ENCODE peak calls at places on chromosomes 12 and 14, in six cellular contexts. L is neural progenitor cell; K is psoas muscle; D is GM23338; S is CD8-positive, alpha-beta memory T cell; X is thoracic aorta. I is an unnamed sample.

GRCh38 chr12:109459247-109459646 is 17.9 kb downstream of the KCTD10 start:
- DNase-seq in D (no peak), X (no peak), L (no peak), K (no peak), S (no peak), I (no peak)

GRCh38 chr14:39268393-39268792 is 34.7 kb downstream of the MIA2 start:
- DNase-seq in K (no peak), D (no peak), S (no peak), X (no peak), L (peak; percentile 8), I (no peak)

GRCh38 chr12:105334001-105334400 is 3.5 kb downstream of the C12orf75 start:
- DNase-seq in K (no peak), L (no peak), X (no peak), D (no peak), S (no peak), I (no peak)

GRCh38 chr12:131101703-131102492 is 148.2 kb downstream of the ADGRD1 start:
- DNase-seq in X (no peak), D (no peak), L (no peak), K (no peak), S (no peak), I (peak; percentile 10)

GRCh38 chr12:25054783-25055144 is 105.9 kb upstream of the BCAT1 start:
- DNase-seq in L (no peak), X (no peak), D (no peak), S (peak; percentile 41), K (no peak), I (no peak)

GRCh38 chr14:73058923-73059311 is 583 bp downstream of the RBM25 start:
- DNase-seq in L (peak; percentile 48), X (peak; percentile 8), S (no peak), D (peak; percentile 62), K (no peak), I (no peak)

GRCh38 chr14:90522585-90523191 is 125.9 kb downstream of the CALM1 start:
- DNase-seq in S (no peak), L (peak; percentile 61), K (peak; percentile 74), D (no peak), X (no peak), I (no peak)

GRCh38 chr12:39205969-39206368 is 237.0 kb downstream of the KIF21A start:
- DNase-seq in L (no peak), X (no peak), K (no peak), S (no peak), D (no peak), I (no peak)

GRCh38 chr12:51695241-51696010 is 104.4 kb downstream of the SCN8A start:
- DNase-seq in X (no peak), D (peak; percentile 8), L (no peak), S (no peak), K (no peak), I (no peak)

GRCh38 chr12:95601626-95602025 is 50.4 kb upstream of the USP44 start:
- DNase-seq in X (no peak), L (no peak), S (no peak), D (no peak), K (no peak), I (no peak)

GRCh38 chr12:111024205-111024794 is 103.9 kb upstream of the MYL2 start:
- DNase-seq in X (no peak), D (peak; percentile 88), K (peak; percentile 67), S (peak; percentile 12), L (peak; percentile 87), I (no peak)

GRCh38 chr12:19058235-19059021 is 71.1 kb upstream of the PLEKHA5 start:
- DNase-seq in L (no peak), D (no peak), X (no peak), S (no peak), K (no peak), I (no peak)

GRCh38 chr12:3421191-3421590 is 69.8 kb upstream of the PRMT8 start:
- DNase-seq in L (no peak), K (no peak), S (no peak), D (peak; percentile 35), X (no peak), I (no peak)

GRCh38 chr12:54723653-54724256 is 75.6 kb upstream of the DCD start:
- DNase-seq in X (no peak), L (peak; percentile 34), S (no peak), K (no peak), D (peak; percentile 75), I (no peak)

GRCh38 chr12:48351022-48351708 is 446 bp upstream of the ZNF641 start:
- DNase-seq in S (no peak), X (peak; percentile 47), D (peak; percentile 72), K (peak; percentile 91), L (no peak), I (peak; percentile 61)

GRCh38 chr14:91317381-91318313 is 73.1 kb upstream of the GPR68 start:
- DNase-seq in S (peak; percentile 71), X (no peak), D (no peak), K (peak; percentile 84), L (no peak), I (no peak)

GRCh38 chr12:109542014-109542413 is 31.3 kb downstream of the MMAB start:
- DNase-seq in K (no peak), S (no peak), X (no peak), L (no peak), D (no peak), I (no peak)

GRCh38 chr12:68352067-68352466 is 19.9 kb upstream of the MDM1 start:
- DNase-seq in S (no peak), K (no peak), D (no peak), X (no peak), L (no peak), I (no peak)

GRCh38 chr14:85573406-85573805 is 43.5 kb downstream of the FLRT2 start:
- DNase-seq in D (no peak), L (no peak), X (no peak), S (no peak), K (no peak), I (no peak)

GRCh38 chr14:67385618-67386017 is 25.5 kb downstream of the EIF2S1 start:
- DNase-seq in D (no peak), K (no peak), L (no peak), S (no peak), X (no peak), I (no peak)

GRCh38 chr12:115444336-115444735 is 760.4 kb upstream of the TBX3 start:
- DNase-seq in S (no peak), L (no peak), D (no peak), K (no peak), X (no peak), I (no peak)

GRCh38 chr14:104428333-104428851 is 151.2 kb upstream of the C14orf180 start:
- DNase-seq in L (no peak), D (no peak), X (no peak), K (no peak), S (no peak), I (no peak)

GRCh38 chr12:80769553-80770140 is 52.9 kb downstream of the MYF5 start:
- DNase-seq in S (no peak), K (no peak), L (no peak), X (no peak), D (peak; percentile 30), I (no peak)

GRCh38 chr12:120630139-120630895 is 10.1 kb upstream of the CABP1 start:
- DNase-seq in S (no peak), L (no peak), D (no peak), X (no peak), K (no peak), I (no peak)

GRCh38 chr14:90611501-90611900 is 204.7 kb downstream of the TTC7B start:
- DNase-seq in L (no peak), K (no peak), D (no peak), X (no peak), S (no peak), I (no peak)

GRCh38 chr12:77888611-77889010 is 57.9 kb downstream of the NAV3 start:
- DNase-seq in D (no peak), K (no peak), S (no peak), X (no peak), L (no peak), I (no peak)

GRCh38 chr14:31950760-31951637 is 126.1 kb upstream of the ARHGAP5 start:
- DNase-seq in X (no peak), L (peak; percentile 69), D (peak; percentile 59), K (peak; percentile 65), S (no peak), I (peak; percentile 36)

GRCh38 chr14:69696633-69697557 is 70.0 kb upstream of the SRSF5 start:
- DNase-seq in L (no peak), X (no peak), D (no peak), K (no peak), S (no peak), I (no peak)
- H3K4me1 ChIP-seq in L (peaks cover 77% of the 10 kb centered on the region), X (peaks cover 64% of the 10 kb centered on the region), D (peaks cover 35% of the 10 kb centered on the region), K (peaks cover 59% of the 10 kb centered on the region), S (peaks cover 42% of the 10 kb centered on the region), I (no peaks in the 10 kb centered on the region)

DNA sequence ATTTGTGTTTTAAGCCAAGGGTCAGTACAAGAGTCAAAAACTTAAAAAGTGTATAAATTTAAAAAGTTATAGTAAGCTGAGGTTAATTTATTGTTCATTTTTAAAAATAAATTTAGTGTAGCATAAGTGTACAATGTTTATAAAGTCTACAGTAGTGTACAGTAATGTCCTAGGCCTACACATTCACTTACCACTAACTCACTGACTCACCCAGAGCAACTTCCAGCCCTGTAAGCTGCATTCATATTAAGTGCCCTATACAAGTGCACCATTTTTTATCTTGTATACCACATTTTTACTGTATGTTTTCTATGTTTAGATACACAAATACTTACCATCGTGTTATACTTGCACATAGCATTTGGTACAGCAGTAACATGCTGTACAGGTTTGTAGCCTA is 37.7 kb downstream of the GPR137C start:
- DNase-seq in L (no peak), S (no peak), K (no peak), D (no peak), X (no peak), I (no peak)
- H3K4me1 ChIP-seq in L (no peaks in the 10 kb centered on the region), S (no peaks in the 10 kb centered on the region), K (no peaks in the 10 kb centered on the region), D (no peaks in the 10 kb centered on the region), X (no peaks in the 10 kb centered on the region), I (no peaks in the 10 kb centered on the region)

DNA sequence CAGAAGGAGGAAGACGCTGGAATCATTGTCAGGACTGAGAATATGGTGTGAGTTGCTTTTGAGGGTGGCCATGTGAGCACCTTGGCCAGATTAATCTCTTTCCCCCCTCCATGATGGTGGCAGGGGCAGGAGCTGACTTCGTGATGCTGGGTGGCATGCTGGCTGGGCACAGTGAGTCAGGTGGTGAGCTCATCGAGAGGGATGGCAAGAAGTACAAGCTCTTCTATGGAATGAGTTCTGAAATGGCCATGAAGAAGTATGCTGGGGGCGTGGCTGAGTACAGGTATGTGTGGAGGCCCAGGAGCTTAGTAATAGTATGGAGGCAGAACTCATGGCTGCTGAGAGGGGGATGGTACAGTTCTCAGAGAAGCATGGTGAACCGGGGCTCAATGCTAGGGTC is 4.3 kb downstream of the TINF2 start:
- DNase-seq in K (no peak), L (no peak), S (no peak), D (no peak), X (no peak), I (no peak)
- H3K4me1 ChIP-seq in K (peaks cover 76% of the 10 kb centered on the region), L (peaks cover 10% of the 10 kb centered on the region), S (peaks cover 62% of the 10 kb centered on the region), D (peaks cover 13% of the 10 kb centered on the region), X (peaks cover 51% of the 10 kb centered on the region), I (peaks cover 34% of the 10 kb centered on the region)

GRCh38 chr12:124544983-124545382 is 22.4 kb downstream of the NCOR2 start:
- DNase-seq in S (no peak), X (no peak), D (no peak), L (no peak), K (no peak), I (no peak)

GRCh38 chr12:124547626-124548025 is 19.8 kb downstream of the NCOR2 start:
- DNase-seq in K (no peak), S (no peak), X (no peak), L (no peak), D (no peak), I (no peak)

GRCh38 chr12:124544311-124544970 is 23.0 kb downstream of the NCOR2 start:
- DNase-seq in X (no peak), S (no peak), L (peak; percentile 64), K (no peak), D (no peak), I (no peak)

GRCh38 chr12:124543591-124544310 is 23.7 kb downstream of the NCOR2 start:
- DNase-seq in S (no peak), X (no peak), K (no peak), L (peak; percentile 86), D (no peak), I (no peak)

GRCh38 chr12:124545508-124546418 is 21.6 kb downstream of the NCOR2 start:
- DNase-seq in S (peak; percentile 16), L (no peak), X (no peak), D (no peak), K (no peak), I (no peak)
- H3K4me1 ChIP-seq in S (peaks cover 47% of the 10 kb centered on the region), L (peaks cover 46% of the 10 kb centered on the region), X (peaks cover 70% of the 10 kb centered on the region), D (peaks cover 40% of the 10 kb centered on the region), K (peaks cover 75% of the 10 kb centered on the region), I (peaks cover 88% of the 10 kb centered on the region)